ENCODE peak calls at places on chromosomes 13 and 19, in ten cellular contexts. One of them, this sample, is unnamed. For H3K4me1, the result is how much of the 10 kb centered on the place peaks cover.

GRCh38 chr13:43686557-43686956 is 100.2 kb downstream of the ENOX1 start:
- DNase-seq in heart right ventricle: peak
- DNase-seq in H1: no peak
- DNase-seq in ovary: no peak
- DNase-seq in fibroblast of lung: peak
- DNase-seq in uterus: peak
- DNase-seq in breast epithelium: no peak
- DNase-seq in mammary epithelial cell: peak
- DNase-seq in ascending aorta: no peak
- DNase-seq in hepatocyte: peak
- DNase-seq in this sample: peak

GRCh38 chr13:109400192-109400591 is 386.2 kb downstream of the IRS2 start:
- DNase-seq in fibroblast of lung: no peak
- DNase-seq in heart right ventricle: no peak
- DNase-seq in ovary: no peak
- DNase-seq in uterus: no peak
- DNase-seq in H1: no peak
- DNase-seq in ascending aorta: no peak
- DNase-seq in breast epithelium: no peak
- DNase-seq in mammary epithelial cell: no peak
- DNase-seq in hepatocyte: no peak
- DNase-seq in this sample: peak

GRCh38 chr19:38975861-38976271 is 324 bp upstream of the FBXO17 start:
- DNase-seq in uterus: peak
- DNase-seq in ovary: no peak
- DNase-seq in breast epithelium: no peak
- DNase-seq in ascending aorta: no peak
- DNase-seq in heart right ventricle: no peak
- DNase-seq in fibroblast of lung: peak
- DNase-seq in mammary epithelial cell: no peak
- DNase-seq in hepatocyte: peak
- DNase-seq in H1: peak
- DNase-seq in this sample: no peak

GRCh38 chr13:31418186-31418585 is 218.4 kb downstream of the B3GLCT start:
- DNase-seq in hepatocyte: no peak
- DNase-seq in fibroblast of lung: no peak
- DNase-seq in heart right ventricle: no peak
- DNase-seq in ovary: no peak
- DNase-seq in ascending aorta: no peak
- DNase-seq in breast epithelium: no peak
- DNase-seq in uterus: no peak
- DNase-seq in H1: no peak
- DNase-seq in mammary epithelial cell: no peak
- DNase-seq in this sample: no peak

GRCh38 chr13:50467156-50467814 is 376.2 kb downstream of the DLEU7 start:
- DNase-seq in breast epithelium: no peak
- DNase-seq in ovary: no peak
- DNase-seq in mammary epithelial cell: no peak
- DNase-seq in H1: no peak
- DNase-seq in heart right ventricle: no peak
- DNase-seq in hepatocyte: no peak
- DNase-seq in uterus: no peak
- DNase-seq in fibroblast of lung: no peak
- DNase-seq in ascending aorta: no peak
- DNase-seq in this sample: no peak

GRCh38 chr13:51524846-51525566 is 59.3 kb upstream of the WDFY2 start:
- DNase-seq in mammary epithelial cell: no peak
- DNase-seq in ovary: no peak
- DNase-seq in hepatocyte: peak
- DNase-seq in uterus: no peak
- DNase-seq in H1: no peak
- DNase-seq in fibroblast of lung: peak
- DNase-seq in breast epithelium: no peak
- DNase-seq in heart right ventricle: no peak
- DNase-seq in ascending aorta: no peak
- DNase-seq in this sample: no peak

GRCh38 chr19:48565090-48565489 is 13.1 kb downstream of the SULT2B1 start:
- DNase-seq in mammary epithelial cell: no peak
- DNase-seq in ascending aorta: no peak
- DNase-seq in heart right ventricle: no peak
- DNase-seq in uterus: no peak
- DNase-seq in H1: no peak
- DNase-seq in breast epithelium: no peak
- DNase-seq in hepatocyte: peak
- DNase-seq in ovary: no peak
- DNase-seq in fibroblast of lung: peak
- DNase-seq in this sample: no peak

GRCh38 chr13:92734068-92734467 is 492.5 kb upstream of the GPC6 start:
- DNase-seq in hepatocyte: no peak
- DNase-seq in ascending aorta: no peak
- DNase-seq in mammary epithelial cell: no peak
- DNase-seq in fibroblast of lung: no peak
- DNase-seq in uterus: no peak
- DNase-seq in heart right ventricle: no peak
- DNase-seq in H1: no peak
- DNase-seq in breast epithelium: no peak
- DNase-seq in ovary: no peak
- DNase-seq in this sample: no peak

GRCh38 chr13:30796132-30796832 is 60.9 kb downstream of the ALOX5AP start:
- DNase-seq in breast epithelium: no peak
- DNase-seq in uterus: no peak
- DNase-seq in hepatocyte: no peak
- DNase-seq in H1: no peak
- DNase-seq in fibroblast of lung: peak
- DNase-seq in mammary epithelial cell: peak
- DNase-seq in ascending aorta: no peak
- DNase-seq in ovary: no peak
- DNase-seq in heart right ventricle: no peak
- DNase-seq in this sample: no peak

GRCh38 chr19:3443840-3444694 is 36.3 kb downstream of the SMIM24 start:
- DNase-seq in H1: peak
- DNase-seq in uterus: peak
- DNase-seq in breast epithelium: no peak
- DNase-seq in mammary epithelial cell: no peak
- DNase-seq in ascending aorta: no peak
- DNase-seq in hepatocyte: peak
- DNase-seq in fibroblast of lung: peak
- DNase-seq in ovary: no peak
- DNase-seq in heart right ventricle: peak
- DNase-seq in this sample: peak

GRCh38 chr13:30829145-30829544 is 76.9 kb upstream of the MEDAG start:
- DNase-seq in ascending aorta: no peak
- DNase-seq in hepatocyte: peak
- DNase-seq in fibroblast of lung: no peak
- DNase-seq in ovary: no peak
- DNase-seq in H1: no peak
- DNase-seq in heart right ventricle: no peak
- DNase-seq in uterus: no peak
- DNase-seq in breast epithelium: no peak
- DNase-seq in mammary epithelial cell: peak
- DNase-seq in this sample: no peak

GRCh38 chr13:104779311-104779710 is 1713.1 kb upstream of the SLC10A2 start:
- DNase-seq in heart right ventricle: no peak
- DNase-seq in uterus: no peak
- DNase-seq in mammary epithelial cell: no peak
- DNase-seq in ascending aorta: no peak
- DNase-seq in H1: no peak
- DNase-seq in fibroblast of lung: peak
- DNase-seq in breast epithelium: no peak
- DNase-seq in hepatocyte: no peak
- DNase-seq in ovary: no peak
- DNase-seq in this sample: no peak

GRCh38 chr13:38624822-38625221 is 62.1 kb upstream of the FREM2 start:
- DNase-seq in breast epithelium: no peak
- DNase-seq in hepatocyte: no peak
- DNase-seq in uterus: no peak
- DNase-seq in mammary epithelial cell: no peak
- DNase-seq in ovary: no peak
- DNase-seq in fibroblast of lung: no peak
- DNase-seq in ascending aorta: no peak
- DNase-seq in H1: peak
- DNase-seq in heart right ventricle: no peak
- DNase-seq in this sample: no peak

GRCh38 chr19:48061401-48062344 is 17.8 kb upstream of the CABP5 start:
- DNase-seq in fibroblast of lung: no peak
- DNase-seq in heart right ventricle: no peak
- DNase-seq in ascending aorta: no peak
- DNase-seq in hepatocyte: no peak
- DNase-seq in mammary epithelial cell: no peak
- DNase-seq in breast epithelium: peak
- DNase-seq in H1: peak
- DNase-seq in ovary: no peak
- DNase-seq in uterus: no peak
- DNase-seq in this sample: no peak

GRCh38 chr13:67138937-67139336 is 91.2 kb downstream of the PCDH9 start:
- DNase-seq in H1: no peak
- DNase-seq in hepatocyte: no peak
- DNase-seq in ovary: no peak
- DNase-seq in breast epithelium: no peak
- DNase-seq in uterus: no peak
- DNase-seq in heart right ventricle: no peak
- DNase-seq in fibroblast of lung: no peak
- DNase-seq in ascending aorta: no peak
- DNase-seq in mammary epithelial cell: no peak
- DNase-seq in this sample: no peak

GRCh38 chr19:31334101-31334848 is 15.0 kb downstream of the TSHZ3 start:
- DNase-seq in H1: no peak
- DNase-seq in breast epithelium: no peak
- DNase-seq in mammary epithelial cell: peak
- DNase-seq in ascending aorta: no peak
- DNase-seq in ovary: no peak
- DNase-seq in uterus: peak
- DNase-seq in heart right ventricle: no peak
- DNase-seq in fibroblast of lung: no peak
- DNase-seq in hepatocyte: no peak
- DNase-seq in this sample: no peak

GRCh38 chr19:31330237-31330636 is 19.0 kb downstream of the TSHZ3 start:
- DNase-seq in fibroblast of lung: no peak
- DNase-seq in mammary epithelial cell: no peak
- DNase-seq in hepatocyte: no peak
- DNase-seq in H1: no peak
- DNase-seq in breast epithelium: no peak
- DNase-seq in uterus: peak
- DNase-seq in heart right ventricle: no peak
- DNase-seq in ascending aorta: no peak
- DNase-seq in ovary: no peak
- DNase-seq in this sample: no peak

GRCh38 chr19:31330761-31331160 is 18.5 kb downstream of the TSHZ3 start:
- DNase-seq in ovary: no peak
- DNase-seq in H1: no peak
- DNase-seq in breast epithelium: no peak
- DNase-seq in hepatocyte: no peak
- DNase-seq in uterus: peak
- DNase-seq in ascending aorta: no peak
- DNase-seq in mammary epithelial cell: peak
- DNase-seq in fibroblast of lung: no peak
- DNase-seq in heart right ventricle: no peak
- DNase-seq in this sample: no peak

GRCh38 chr19:31331536-31331935 is 17.7 kb downstream of the TSHZ3 start:
- DNase-seq in uterus: no peak
- DNase-seq in ascending aorta: no peak
- DNase-seq in heart right ventricle: no peak
- DNase-seq in fibroblast of lung: no peak
- DNase-seq in H1: no peak
- DNase-seq in ovary: no peak
- DNase-seq in hepatocyte: no peak
- DNase-seq in mammary epithelial cell: no peak
- DNase-seq in breast epithelium: no peak
- DNase-seq in this sample: no peak

DNA sequence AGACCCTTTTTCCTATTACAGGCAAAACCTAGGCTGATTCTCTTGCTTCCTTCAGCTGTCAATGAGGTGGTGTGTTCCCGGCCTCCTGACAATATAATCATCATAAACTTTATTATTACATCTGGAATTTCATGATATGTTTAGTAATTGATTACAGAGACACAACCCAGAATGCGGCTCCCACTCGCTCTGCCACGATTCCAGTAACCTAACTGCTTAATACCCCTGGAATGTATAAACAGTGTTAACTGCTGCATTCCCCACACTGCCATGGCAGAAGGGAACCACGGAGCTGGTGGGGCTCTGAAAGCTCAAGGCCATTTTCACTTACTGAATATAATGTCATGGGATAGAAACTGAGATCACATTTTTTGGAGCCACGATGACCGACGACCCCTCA is 17.1 kb downstream of the TSHZ3 start:
- DNase-seq in hepatocyte: no peak
- DNase-seq in H1: no peak
- DNase-seq in ascending aorta: no peak
- DNase-seq in heart right ventricle: no peak
- DNase-seq in ovary: no peak
- DNase-seq in uterus: no peak
- DNase-seq in mammary epithelial cell: no peak
- DNase-seq in fibroblast of lung: peak
- DNase-seq in breast epithelium: no peak
- DNase-seq in this sample: no peak
- H3K4me1 ChIP-seq in hepatocyte: under half
- H3K4me1 ChIP-seq in H1: under half
- H3K4me1 ChIP-seq in ascending aorta: under half
- H3K4me1 ChIP-seq in heart right ventricle: under half
- H3K4me1 ChIP-seq in ovary: under half
- H3K4me1 ChIP-seq in uterus: under half
- H3K4me1 ChIP-seq in mammary epithelial cell: half or more
- H3K4me1 ChIP-seq in fibroblast of lung: under half
- H3K4me1 ChIP-seq in breast epithelium: under half
- H3K4me1 ChIP-seq in this sample: under half

GRCh38 chr13:45464687-45465453 is at the start of gene COG3:
- DNase-seq in fibroblast of lung: peak
- DNase-seq in ovary: peak
- DNase-seq in uterus: peak
- DNase-seq in ascending aorta: peak
- DNase-seq in heart right ventricle: peak
- DNase-seq in H1: peak
- DNase-seq in hepatocyte: peak
- DNase-seq in mammary epithelial cell: peak
- DNase-seq in breast epithelium: peak
- DNase-seq in this sample: peak
- H3K4me3 ChIP-seq in fibroblast of lung: peak
- H3K4me3 ChIP-seq in ovary: peak
- H3K4me3 ChIP-seq in uterus: peak
- H3K4me3 ChIP-seq in ascending aorta: peak
- H3K4me3 ChIP-seq in heart right ventricle: peak
- H3K4me3 ChIP-seq in H1: peak
- H3K4me3 ChIP-seq in hepatocyte: peak
- H3K4me3 ChIP-seq in mammary epithelial cell: peak
- H3K4me3 ChIP-seq in breast epithelium: peak
- H3K4me3 ChIP-seq in this sample: peak

GRCh38 chr13:100652510-100652909 is 22.1 kb downstream of the TMTC4 start:
- DNase-seq in ascending aorta: no peak
- DNase-seq in fibroblast of lung: no peak
- DNase-seq in hepatocyte: no peak
- DNase-seq in uterus: no peak
- DNase-seq in mammary epithelial cell: no peak
- DNase-seq in heart right ventricle: no peak
- DNase-seq in ovary: no peak
- DNase-seq in breast epithelium: no peak
- DNase-seq in H1: no peak
- DNase-seq in this sample: no peak
- TF ChIP-seq CTCF in ascending aorta: no peak
- TF ChIP-seq CTCF in fibroblast of lung: no peak
- TF ChIP-seq CTCF in hepatocyte: no peak
- TF ChIP-seq CTCF in uterus: no peak
- TF ChIP-seq CTCF in mammary epithelial cell: no peak
- TF ChIP-seq CTCF in heart right ventricle: no peak
- TF ChIP-seq CTCF in ovary: no peak
- TF ChIP-seq CTCF in breast epithelium: no peak
- TF ChIP-seq CTCF in H1: no peak
- TF ChIP-seq CTCF in this sample: no peak

GRCh38 chr19:10763399-10763798 is 45.5 kb downstream of the DNM2 start:
- DNase-seq in ascending aorta: no peak
- DNase-seq in ovary: no peak
- DNase-seq in breast epithelium: no peak
- DNase-seq in hepatocyte: no peak
- DNase-seq in uterus: no peak
- DNase-seq in mammary epithelial cell: no peak
- DNase-seq in H1: no peak
- DNase-seq in fibroblast of lung: no peak
- DNase-seq in heart right ventricle: no peak
- DNase-seq in this sample: no peak
- H3K4me1 ChIP-seq in ascending aorta: under half
- H3K4me1 ChIP-seq in ovary: under half
- H3K4me1 ChIP-seq in breast epithelium: under half
- H3K4me1 ChIP-seq in hepatocyte: under half
- H3K4me1 ChIP-seq in uterus: under half
- H3K4me1 ChIP-seq in mammary epithelial cell: under half
- H3K4me1 ChIP-seq in H1: under half
- H3K4me1 ChIP-seq in fibroblast of lung: under half
- H3K4me1 ChIP-seq in heart right ventricle: half or more
- H3K4me1 ChIP-seq in this sample: under half